ENCODE peak calls at places on chromosome 19, in four cellular contexts. One of them, this sample, is unnamed.

GRCh38 chr19:29495091-29495490 is 30.7 kb upstream of the VSTM2B start:
- DNase-seq in K562: no peak
- DNase-seq in GM12878: no peak
- DNase-seq in GM12891: no peak
- DNase-seq in this sample: no peak

GRCh38 chr19:45972081-45972943 is 1.4 kb downstream of the NOVA2 start:
- DNase-seq in K562: no peak
- DNase-seq in GM12891: no peak
- DNase-seq in GM12878: no peak
- DNase-seq in this sample: peak; percentile 27

GRCh38 chr19:50025794-50026549 is at the start of gene ZNF473:
- DNase-seq in GM12878: no peak
- DNase-seq in GM12891: peak; percentile 76
- DNase-seq in K562: peak; percentile 96
- DNase-seq in this sample: peak; percentile 91

GRCh38 chr19:2047449-2048103 is 3.5 kb downstream of the MKNK2 start:
- DNase-seq in K562: no peak
- DNase-seq in GM12891: no peak
- DNase-seq in GM12878: no peak
- DNase-seq in this sample: no peak

GRCh38 chr19:50779504-50780457 is 9.5 kb downstream of the GPR32 start:
- DNase-seq in GM12891: no peak
- DNase-seq in GM12878: no peak
- DNase-seq in K562: no peak
- DNase-seq in this sample: no peak

GRCh38 chr19:1665565-1666047 is 13.2 kb upstream of the TCF3 start:
- DNase-seq in K562: peak; percentile 57
- DNase-seq in GM12891: no peak
- DNase-seq in GM12878: no peak
- DNase-seq in this sample: no peak

GRCh38 chr19:48630289-48631036 is 6.7 kb downstream of the DBP start:
- DNase-seq in GM12878: no peak
- DNase-seq in K562: no peak
- DNase-seq in GM12891: no peak
- DNase-seq in this sample: no peak

GRCh38 chr19:2166741-2167738 is 3.3 kb downstream of the DOT1L start:
- DNase-seq in GM12891: no peak
- DNase-seq in GM12878: no peak
- DNase-seq in K562: no peak
- DNase-seq in this sample: no peak

GRCh38 chr19:39497850-39498261 is 891 bp upstream of the DLL3 start:
- DNase-seq in K562: peak; percentile 79
- DNase-seq in GM12878: no peak
- DNase-seq in GM12891: no peak
- DNase-seq in this sample: no peak

GRCh38 chr19:39499932-39500331 is 1.2 kb downstream of the DLL3 start:
- DNase-seq in GM12878: no peak
- DNase-seq in K562: no peak
- DNase-seq in GM12891: no peak
- DNase-seq in this sample: no peak

GRCh38 chr19:39500543-39500942 is 1.8 kb downstream of the DLL3 start:
- DNase-seq in GM12878: no peak
- DNase-seq in GM12891: no peak
- DNase-seq in K562: no peak
- DNase-seq in this sample: no peak

GRCh38 chr19:39499082-39499642 is 415 bp downstream of the DLL3 start:
- DNase-seq in GM12891: no peak
- DNase-seq in GM12878: no peak
- DNase-seq in K562: no peak
- DNase-seq in this sample: no peak

DNA sequence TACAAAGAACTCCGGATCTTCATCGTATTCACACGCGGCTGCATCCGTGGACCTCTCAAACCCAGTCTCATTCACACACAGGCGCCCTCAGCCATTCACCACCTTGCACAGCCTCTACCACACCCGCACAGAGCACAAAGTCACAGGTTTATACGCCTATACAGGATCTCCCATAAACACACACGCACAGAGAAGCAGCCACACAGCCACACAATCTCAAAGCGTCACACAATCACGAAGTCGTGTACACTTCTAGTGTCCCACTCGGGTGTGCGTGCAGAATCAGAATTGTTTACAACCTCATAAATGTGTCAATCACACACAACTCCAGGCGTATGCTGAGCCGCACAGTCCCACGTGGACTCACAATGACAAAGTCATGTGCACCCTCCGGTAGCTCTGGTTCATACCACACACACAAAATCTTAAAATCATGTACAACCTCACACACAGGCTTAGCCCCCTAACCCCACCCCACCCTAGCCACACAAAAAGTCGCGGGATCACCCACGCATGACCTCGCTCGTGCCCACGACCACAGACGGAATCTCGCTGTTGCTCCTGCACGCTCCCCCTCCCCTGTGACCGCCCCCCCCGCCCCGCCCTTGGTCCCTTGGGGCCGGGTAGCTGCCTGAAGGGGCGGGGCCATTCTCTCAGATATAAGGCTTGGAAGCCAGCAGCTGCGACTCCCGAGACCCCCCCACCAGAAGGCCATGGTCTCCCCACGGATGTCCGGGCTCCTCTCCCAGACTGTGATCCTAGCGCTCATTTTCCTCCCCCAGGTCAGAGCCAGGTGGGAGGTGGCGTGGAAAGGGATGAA is at the start of gene DLL3:
- DNase-seq in GM12878: no peak
- DNase-seq in K562: peak; percentile 44
- DNase-seq in GM12891: no peak
- DNase-seq in this sample: no peak
- TF ChIP-seq SPI1 in GM12878: no peak
- TF ChIP-seq SPI1 in K562: no peak
- TF ChIP-seq SPI1 in GM12891: no peak
- TF ChIP-seq SPI1 in this sample: no peak

GRCh38 chr19:41708481-41708880 is at the start of gene CEACAM5:
- DNase-seq in GM12878: no peak
- DNase-seq in K562: no peak
- DNase-seq in GM12891: no peak
- DNase-seq in this sample: no peak
- TF ChIP-seq SPI1 in GM12878: no peak
- TF ChIP-seq SPI1 in K562: no peak
- TF ChIP-seq SPI1 in GM12891: no peak
- TF ChIP-seq SPI1 in this sample: no peak

GRCh38 chr19:37329686-37330085 is 41.2 kb upstream of the ZNF527 start:
- DNase-seq in K562: no peak
- DNase-seq in GM12878: no peak
- DNase-seq in GM12891: no peak
- DNase-seq in this sample: no peak
- TF ChIP-seq SPI1 in K562: no peak
- TF ChIP-seq SPI1 in GM12878: no peak
- TF ChIP-seq SPI1 in GM12891: no peak
- TF ChIP-seq SPI1 in this sample: no peak

GRCh38 chr19:18023596-18024212 is 15.7 kb downstream of the ARRDC2 start:
- DNase-seq in GM12891: no peak
- DNase-seq in K562: no peak
- DNase-seq in GM12878: no peak
- DNase-seq in this sample: peak; percentile 75
- TF ChIP-seq SPI1 in GM12891: no peak
- TF ChIP-seq SPI1 in K562: no peak
- TF ChIP-seq SPI1 in GM12878: no peak
- TF ChIP-seq SPI1 in this sample: peak; percentile 66

GRCh38 chr19:572140-572890 is at the start of gene BSG:
- DNase-seq in GM12891: peak; percentile 98
- DNase-seq in K562: peak; percentile 100
- DNase-seq in GM12878: peak; percentile 88
- DNase-seq in this sample: peak; percentile 96

GRCh38 chr19:570315-570714 is 2.1 kb upstream of the BSG start:
- DNase-seq in GM12891: no peak
- DNase-seq in K562: no peak
- DNase-seq in GM12878: no peak
- DNase-seq in this sample: no peak

GRCh38 chr19:574658-575526 is 2.5 kb downstream of the BSG start:
- DNase-seq in GM12878: peak; percentile 28
- DNase-seq in GM12891: no peak
- DNase-seq in K562: peak; percentile 96
- DNase-seq in this sample: peak; percentile 46

GRCh38 chr19:572891-573825 is 762 bp downstream of the BSG start:
- DNase-seq in K562: peak; percentile 62
- DNase-seq in GM12878: no peak
- DNase-seq in GM12891: no peak
- DNase-seq in this sample: peak; percentile 23

DNA sequence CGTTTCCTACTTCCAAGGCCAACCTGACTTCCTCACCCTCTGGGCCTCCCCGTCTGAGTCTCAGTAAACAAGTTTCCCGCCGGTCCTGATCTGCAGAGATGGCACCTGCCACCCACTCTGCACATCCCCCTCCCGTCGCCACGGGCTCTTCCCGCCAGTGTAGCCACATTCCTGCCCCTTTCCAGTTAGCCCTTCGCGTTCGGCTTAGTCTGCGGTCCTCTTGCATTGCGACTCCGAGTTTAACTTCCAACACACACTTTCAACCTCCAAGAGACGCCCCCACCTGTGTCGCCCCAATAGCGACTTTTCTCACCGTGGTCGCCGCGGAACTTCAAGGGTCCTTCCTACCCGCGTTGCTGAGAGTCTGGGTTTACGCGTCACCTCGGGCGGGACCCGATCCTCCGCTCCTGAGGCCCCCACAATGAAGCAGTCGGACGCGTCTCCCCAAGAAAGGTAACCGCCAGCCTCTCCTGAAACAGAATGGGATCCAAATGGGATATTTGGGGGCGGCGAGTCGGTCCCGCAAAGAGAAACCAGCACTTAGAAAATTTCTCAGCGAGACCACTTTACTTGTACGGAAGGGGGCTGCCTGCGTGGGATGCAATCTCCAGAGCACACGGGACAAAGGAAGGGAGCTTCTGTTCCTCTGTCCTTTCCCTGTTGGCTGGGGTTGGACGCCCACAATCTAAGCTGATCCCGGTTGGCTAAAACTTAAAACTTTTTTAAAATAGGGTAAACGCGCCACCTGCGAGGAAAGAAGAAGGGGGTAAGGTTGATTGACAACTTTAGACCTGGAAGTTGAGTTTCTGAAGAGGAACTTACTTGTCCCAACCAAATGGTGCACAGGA is 1.0 kb upstream of the BSG start:
- DNase-seq in GM12878: peak; percentile 25
- DNase-seq in GM12891: no peak
- DNase-seq in K562: peak; percentile 74
- DNase-seq in this sample: peak; percentile 84
- TF ChIP-seq SPI1 in GM12878: peak; percentile 49
- TF ChIP-seq SPI1 in GM12891: peak; percentile 36
- TF ChIP-seq SPI1 in K562: peak; percentile 47
- TF ChIP-seq SPI1 in this sample: peak; percentile 72

GRCh38 chr19:42409477-42409876 is 17.7 kb downstream of the LIPE start:
- DNase-seq in GM12878: no peak
- DNase-seq in GM12891: no peak
- DNase-seq in K562: no peak
- DNase-seq in this sample: no peak
- TF ChIP-seq SPI1 in GM12878: no peak
- TF ChIP-seq SPI1 in GM12891: no peak
- TF ChIP-seq SPI1 in K562: no peak
- TF ChIP-seq SPI1 in this sample: no peak